ENCODE peak calls at places on chromosomes 7 and 10, in five cellular contexts. G is NCI-H345, S is T follicular helper cell, M is Ammon's horn, N is HEK293T. Y is an unnamed sample.

GRCh38 chr7:108662783-108663182 is 93.1 kb downstream of the DNAJB9 start:
- DNase-seq in M (no peak), S (no peak), N (no peak), G (no peak), Y (no peak)

GRCh38 chr7:155597753-155598140 is 46.7 kb upstream of the RBM33 start:
- DNase-seq in N (no peak), G (no peak), M (no peak), S (no peak), Y (no peak)

GRCh38 chr10:76130892-76131291 is 699.5 kb downstream of the LRMDA start:
- DNase-seq in N (no peak), M (no peak), G (no peak), S (no peak), Y (no peak)

GRCh38 chr7:11988186-11988585 is 156.2 kb upstream of the THSD7A start:
- DNase-seq in G (peak), N (no peak), S (no peak), M (no peak), Y (no peak)

GRCh38 chr7:85178531-85179298 is 8.1 kb downstream of the SEMA3D start:
- DNase-seq in N (no peak), M (no peak), G (no peak), S (no peak), Y (no peak)

GRCh38 chr7:45888185-45888992 is at the start of gene IGFBP1:
- DNase-seq in G (peak), N (no peak), S (no peak), M (no peak), Y (no peak)

GRCh38 chr10:35641430-35642015 is 573 bp downstream of the FZD8 start:
- DNase-seq in S (no peak), G (no peak), M (no peak), N (no peak), Y (no peak)

GRCh38 chr7:54960517-54960916 is 58.3 kb upstream of the EGFR start:
- DNase-seq in N (no peak), G (no peak), S (no peak), M (no peak), Y (no peak)

GRCh38 chr7:111089822-111090426 is 1.0 kb upstream of the LRRN3 start:
- DNase-seq in N (peak), M (peak), G (peak), S (no peak), Y (no peak)

GRCh38 chr7:137933270-137934017 is 68.4 kb downstream of the CREB3L2 start:
- DNase-seq in N (no peak), M (no peak), G (no peak), S (no peak), Y (no peak)

GRCh38 chr7:106075937-106076336 is 36.2 kb downstream of the SYPL1 start:
- DNase-seq in G (peak), N (no peak), S (no peak), M (no peak), Y (no peak)

GRCh38 chr7:92448185-92448747 is 984 bp downstream of the GATAD1 start:
- DNase-seq in M (peak), N (peak), S (peak), G (peak), Y (peak)

GRCh38 chr7:65980478-65981250 is 1.3 kb downstream of the GUSB start:
- DNase-seq in N (no peak), G (no peak), M (peak), S (no peak), Y (peak)

GRCh38 chr10:4174197-4174596 is 389.2 kb upstream of the KLF6 start:
- DNase-seq in M (no peak), G (no peak), S (no peak), N (no peak), Y (no peak)

GRCh38 chr7:137717045-137717444 is 129.7 kb downstream of the DGKI start:
- DNase-seq in M (no peak), S (no peak), N (no peak), G (no peak), Y (no peak)

GRCh38 chr10:20596911-20597310 is 300.2 kb downstream of the NEBL start:
- DNase-seq in S (no peak), N (no peak), G (no peak), M (peak), Y (no peak)

GRCh38 chr7:2006921-2007381 is 225.8 kb downstream of the MAD1L1 start:
- DNase-seq in S (no peak), N (no peak), G (no peak), M (no peak), Y (no peak)

Y was measured in immature natural killer cell.